ENCODE peak calls at places on chromosome X, in eight cellular contexts. J is tibial nerve, Y is colonic mucosa, D is adrenal gland, K is caudate nucleus, Q is fibroblast of lung, X is pancreas, L is heart right ventricle. P is an unnamed sample.

GRCh38 chrX:101208152-101208905 is 11.3 kb upstream of the DRP2 start:
- DNase-seq in J (no peak), Y (no peak), D (no peak), K (no peak), Q (no peak), X (no peak), L (no peak), P (no peak)

GRCh38 chrX:9707306-9708015 is 58.2 kb downstream of the GPR143 start:
- DNase-seq in J (no peak), Y (no peak), D (no peak), K (no peak), Q (no peak), X (no peak), L (no peak), P (no peak)

GRCh38 chrX:42759881-42760280 is 18.1 kb downstream of the PPP1R2C start:
- DNase-seq in J (no peak), Y (no peak), D (no peak), K (no peak), Q (no peak), X (no peak), L (no peak), P (no peak)

GRCh38 chrX:102154900-102155805 is 624 bp downstream of the BEX5 start:
- DNase-seq in J (no peak), Y (peak), D (no peak), K (no peak), Q (no peak), X (peak), L (no peak), P (no peak)

GRCh38 chrX:103464774-103465117 is 54.5 kb downstream of the RAB40A start:
- DNase-seq in J (peak), Y (peak), D (peak), K (peak), Q (peak), X (no peak), L (peak), P (peak)

GRCh38 chrX:65643046-65643785 is 24.2 kb upstream of the MSN start:
- DNase-seq in J (no peak), Y (no peak), D (no peak), K (no peak), Q (peak), X (no peak), L (no peak), P (no peak)

GRCh38 chrX:44234541-44234940 is 108.9 kb downstream of the EFHC2 start:
- DNase-seq in J (no peak), Y (no peak), D (no peak), K (no peak), Q (no peak), X (no peak), L (no peak), P (no peak)

GRCh38 chrX:87517571-87518141 is at the start of gene KLHL4:
- DNase-seq in J (no peak), Y (no peak), D (peak), K (peak), Q (peak), X (no peak), L (no peak), P (peak)

GRCh38 chrX:154540897-154541535 is 5.6 kb downstream of the G6PD start:
- DNase-seq in J (no peak), Y (no peak), D (no peak), K (no peak), Q (no peak), X (peak), L (no peak), P (no peak)

GRCh38 chrX:120309873-120310730 is 1.2 kb downstream of the TMEM255A start:
- DNase-seq in J (no peak), Y (peak), D (peak), K (no peak), Q (no peak), X (no peak), L (no peak), P (peak)

GRCh38 chrX:46653482-46653881 is 79.9 kb downstream of the CHST7 start:
- DNase-seq in J (no peak), Y (no peak), D (no peak), K (no peak), Q (peak), X (no peak), L (no peak), P (no peak)

GRCh38 chrX:134374294-134374693 is 85.7 kb upstream of the HPRT1 start:
- DNase-seq in J (no peak), Y (no peak), D (no peak), K (no peak), Q (no peak), X (no peak), L (no peak), P (no peak)

GRCh38 chrX:72105436-72105835 is 26.3 kb downstream of the RTL5 start:
- DNase-seq in J (no peak), Y (no peak), D (no peak), K (no peak), Q (no peak), X (no peak), L (no peak), P (no peak)

GRCh38 chrX:19630776-19631707 is 115.7 kb upstream of the MAP3K15 start:
- DNase-seq in J (no peak), Y (no peak), D (no peak), K (no peak), Q (no peak), X (no peak), L (no peak), P (no peak)

GRCh38 chrX:35670894-35671293 is 127.2 kb upstream of the MAGEB16 start:
- DNase-seq in J (no peak), Y (no peak), D (no peak), K (no peak), Q (no peak), X (no peak), L (no peak), P (no peak)

GRCh38 chrX:131801066-131801465 is 222.0 kb upstream of the STK26 start:
- DNase-seq in J (no peak), Y (no peak), D (no peak), K (no peak), Q (no peak), X (no peak), L (no peak), P (no peak)

GRCh38 chrX:107673933-107674479 is 45.7 kb downstream of the PRPS1 start:
- DNase-seq in J (peak), Y (peak), D (peak), K (no peak), Q (peak), X (no peak), L (peak), P (no peak)

GRCh38 chrX:44071070-44071645 is 98.0 kb upstream of the NDP start:
- DNase-seq in J (no peak), Y (no peak), D (no peak), K (no peak), Q (peak), X (no peak), L (no peak), P (no peak)

GRCh38 chrX:66751136-66751782 is 112.4 kb upstream of the EDA2R start:
- DNase-seq in J (no peak), Y (no peak), D (no peak), K (no peak), Q (no peak), X (no peak), L (no peak), P (no peak)

GRCh38 chrX:123648028-123648810 is 84.6 kb downstream of the THOC2 start:
- DNase-seq in J (no peak), Y (peak), D (no peak), K (no peak), Q (peak), X (no peak), L (no peak), P (no peak)

GRCh38 chrX:82732861-82733260 is 775.2 kb upstream of the POU3F4 start:
- DNase-seq in J (no peak), Y (no peak), D (no peak), K (no peak), Q (no peak), X (no peak), L (no peak), P (no peak)

GRCh38 chrX:155071694-155072215 is 447 bp downstream of the BRCC3 start:
- DNase-seq in J (peak), Y (peak), D (no peak), K (no peak), Q (no peak), X (peak), L (no peak), P (no peak)

GRCh38 chrX:22486326-22486725 is 213.6 kb downstream of the CBLL2 start:
- DNase-seq in J (no peak), Y (no peak), D (no peak), K (no peak), Q (no peak), X (no peak), L (no peak), P (no peak)

GRCh38 chrX:106752101-106752678 is 25.7 kb downstream of the RNF128 start:
- DNase-seq in J (no peak), Y (no peak), D (no peak), K (no peak), Q (peak), X (no peak), L (no peak), P (no peak)

GRCh38 chrX:43481601-43482000 is 174.5 kb upstream of the MAOA start:
- DNase-seq in J (no peak), Y (no peak), D (no peak), K (no peak), Q (no peak), X (no peak), L (no peak), P (no peak)

GRCh38 chrX:153646620-153647373 is at the start of gene DUSP9:
- DNase-seq in J (no peak), Y (peak), D (peak), K (no peak), Q (no peak), X (peak), L (no peak), P (no peak)

GRCh38 chrX:74419861-74420193 is 1.5 kb upstream of the SLC16A2 start:
- DNase-seq in J (no peak), Y (no peak), D (no peak), K (no peak), Q (no peak), X (no peak), L (no peak), P (peak)

GRCh38 chrX:112687189-112687691 is 7.5 kb upstream of the LHFPL1 start:
- DNase-seq in J (peak), Y (no peak), D (no peak), K (no peak), Q (peak), X (no peak), L (no peak), P (no peak)

GRCh38 chrX:1679238-1679637 is 64.4 kb downstream of the ASMT start:
- DNase-seq in J (no peak), Y (no peak), D (no peak), K (no peak), Q (no peak), X (no peak), L (no peak), P (no peak)

GRCh38 chrX:130228871-130229270 is 39.8 kb downstream of the ZNF280C start:
- DNase-seq in J (no peak), Y (no peak), D (no peak), K (no peak), Q (no peak), X (no peak), L (no peak), P (no peak)

GRCh38 chrX:24498181-24498580 is 33.1 kb downstream of the PDK3 start:
- DNase-seq in J (peak), Y (no peak), D (no peak), K (no peak), Q (peak), X (no peak), L (no peak), P (no peak)

GRCh38 chrX:56569378-56570061 is 6.1 kb downstream of the UBQLN2 start:
- DNase-seq in J (no peak), Y (no peak), D (no peak), K (no peak), Q (no peak), X (no peak), L (no peak), P (no peak)

GRCh38 chrX:146906166-146906565 is 91.6 kb upstream of the CXorf51A start:
- DNase-seq in J (no peak), Y (no peak), D (no peak), K (no peak), Q (no peak), X (peak), L (no peak), P (no peak)

GRCh38 chrX:47293106-47293505 is 60.3 kb downstream of the USP11 start:
- DNase-seq in J (no peak), Y (no peak), D (no peak), K (no peak), Q (no peak), X (no peak), L (no peak), P (no peak)

GRCh38 chrX:100076031-100076430 is 334.0 kb downstream of the PCDH19 start:
- DNase-seq in J (no peak), Y (no peak), D (no peak), K (no peak), Q (no peak), X (no peak), L (no peak), P (no peak)

GRCh38 chrX:55488559-55489314 is 911 bp downstream of the USP51 start:
- DNase-seq in J (peak), Y (peak), D (peak), K (peak), Q (peak), X (peak), L (peak), P (peak)

GRCh38 chrX:148593987-148594386 is 93.6 kb downstream of the AFF2 start:
- DNase-seq in J (no peak), Y (no peak), D (no peak), K (no peak), Q (no peak), X (no peak), L (no peak), P (no peak)

GRCh38 chrX:31272472-31272775 is 200.6 kb upstream of the FTHL17 start:
- DNase-seq in J (no peak), Y (no peak), D (no peak), K (no peak), Q (no peak), X (no peak), L (no peak), P (no peak)

GRCh38 chrX:70480660-70481018 is 36.0 kb downstream of the DLG3 start:
- DNase-seq in J (no peak), Y (no peak), D (no peak), K (no peak), Q (no peak), X (no peak), L (peak), P (no peak)
- H3K27ac ChIP-seq in J (no peak), Y (peak), D (no peak), K (no peak), Q (peak), X (peak), L (peak), P (no peak)

GRCh38 chrX:110741213-110741796 is 54.3 kb downstream of the CHRDL1 start:
- DNase-seq in J (no peak), Y (no peak), D (no peak), K (no peak), Q (peak), X (no peak), L (no peak), P (no peak)
- H3K27ac ChIP-seq in J (no peak), Y (no peak), D (no peak), K (no peak), Q (no peak), X (no peak), L (no peak), P (no peak)

GRCh38 chrX:7069556-7069955 is 78.0 kb upstream of the STS start:
- DNase-seq in J (no peak), Y (no peak), D (no peak), K (no peak), Q (no peak), X (no peak), L (no peak), P (no peak)
- H3K27ac ChIP-seq in J (no peak), Y (no peak), D (no peak), K (no peak), Q (no peak), X (no peak), L (no peak), P (no peak)

GRCh38 chrX:39144323-39144722 is 343.1 kb downstream of the MID1IP1 start:
- DNase-seq in J (no peak), Y (no peak), D (no peak), K (no peak), Q (no peak), X (no peak), L (no peak), P (no peak)
- H3K27ac ChIP-seq in J (no peak), Y (no peak), D (no peak), K (no peak), Q (no peak), X (no peak), L (no peak), P (no peak)

DNA sequence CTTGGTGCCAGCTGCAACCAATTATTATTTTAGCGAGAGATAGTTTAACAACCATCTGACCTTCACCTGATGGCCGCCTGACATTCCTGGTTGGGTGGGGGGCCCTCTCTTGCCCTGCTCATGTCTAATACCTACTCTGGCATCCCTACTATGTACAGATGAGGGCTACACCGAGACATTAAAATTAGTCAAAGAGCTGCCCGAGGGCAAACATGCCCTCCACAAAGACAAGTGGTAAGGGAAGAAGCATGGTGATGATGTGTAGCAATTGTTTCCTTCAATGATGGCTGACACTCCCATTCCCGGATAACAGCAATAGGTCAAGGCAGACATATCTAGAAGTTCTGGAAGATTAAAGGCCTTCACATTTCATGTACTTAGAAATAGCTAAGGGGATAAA is 49.6 kb downstream of the MAP7D3 start:
- DNase-seq in J (no peak), Y (no peak), D (no peak), K (no peak), Q (no peak), X (no peak), L (no peak), P (no peak)
- H3K27ac ChIP-seq in J (peak), Y (no peak), D (no peak), K (no peak), Q (no peak), X (no peak), L (peak), P (no peak)

DNA sequence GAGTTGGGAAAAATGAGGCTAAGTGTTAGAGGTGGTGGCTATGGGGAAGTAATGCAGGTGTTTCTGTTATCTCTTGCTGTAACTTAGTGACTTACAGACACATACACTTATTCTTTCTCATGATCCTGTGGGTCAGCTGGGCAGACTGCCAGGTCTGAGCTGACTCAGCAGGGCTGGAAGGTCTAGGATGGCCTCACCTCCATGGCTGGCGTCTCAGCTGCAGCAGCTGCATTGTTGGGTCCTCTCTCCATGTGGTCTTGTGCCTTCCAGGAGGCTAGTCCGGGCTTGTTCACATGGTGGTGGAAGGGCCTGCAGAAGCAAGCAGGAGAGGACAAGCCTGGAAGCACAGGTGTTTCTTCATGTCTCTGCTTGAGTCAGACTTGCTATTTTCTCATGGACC is 172.7 kb downstream of the NHS start:
- DNase-seq in J (no peak), Y (peak), D (peak), K (no peak), Q (peak), X (peak), L (peak), P (no peak)
- H3K27ac ChIP-seq in J (no peak), Y (no peak), D (no peak), K (no peak), Q (no peak), X (no peak), L (no peak), P (no peak)

GRCh38 chrX:41381685-41382084 is 47.7 kb downstream of the DDX3X start:
- DNase-seq in J (peak), Y (peak), D (peak), K (no peak), Q (peak), X (no peak), L (no peak), P (no peak)
- H3K27ac ChIP-seq in J (no peak), Y (peak), D (peak), K (no peak), Q (peak), X (no peak), L (no peak), P (no peak)

GRCh38 chrX:39928704-39929439 is 168.9 kb downstream of the BCOR start:
- DNase-seq in J (no peak), Y (no peak), D (no peak), K (no peak), Q (no peak), X (no peak), L (no peak), P (no peak)
- H3K27ac ChIP-seq in J (no peak), Y (no peak), D (no peak), K (no peak), Q (no peak), X (no peak), L (no peak), P (no peak)

DNA sequence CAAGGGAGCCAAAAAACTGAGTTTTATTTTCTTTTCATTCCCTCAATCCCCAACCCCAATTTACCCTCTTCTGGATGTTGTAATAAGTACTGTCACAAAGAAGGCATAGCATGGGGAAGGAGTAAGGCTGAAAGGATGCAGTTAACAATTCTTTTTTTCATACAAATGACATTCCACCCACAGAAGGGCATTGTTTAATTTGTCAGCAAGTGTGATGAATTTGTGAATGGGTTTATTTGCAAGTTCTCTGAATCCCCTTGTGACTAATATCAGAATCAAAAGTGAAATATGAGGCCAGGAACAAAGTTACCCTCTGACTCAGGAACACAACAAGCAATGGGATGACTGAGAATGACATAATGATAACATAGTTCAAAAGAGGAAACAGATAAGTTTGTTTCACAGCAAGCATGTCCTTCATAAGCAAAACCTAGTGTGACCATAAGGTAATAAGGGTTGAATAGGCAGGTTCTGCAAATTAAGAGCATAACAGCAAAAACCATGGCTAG is 2.1 kb downstream of the GEMIN8 start:
- DNase-seq in J (no peak), Y (no peak), D (no peak), K (no peak), Q (peak), X (no peak), L (no peak), P (no peak)
- H3K27ac ChIP-seq in J (peak), Y (no peak), D (peak), K (peak), Q (no peak), X (no peak), L (no peak), P (peak)

GRCh38 chrX:110403839-110404238 is 45.2 kb downstream of the RTL9 start:
- DNase-seq in J (no peak), Y (no peak), D (no peak), K (no peak), Q (peak), X (no peak), L (no peak), P (no peak)

GRCh38 chrX:110403436-110403835 is 44.8 kb downstream of the RTL9 start:
- DNase-seq in J (no peak), Y (no peak), D (no peak), K (no peak), Q (no peak), X (no peak), L (no peak), P (no peak)

GRCh38 chrX:110402091-110402854 is 43.6 kb downstream of the RTL9 start:
- DNase-seq in J (peak), Y (no peak), D (no peak), K (no peak), Q (peak), X (no peak), L (peak), P (no peak)

GRCh38 chrX:110404376-110404775 is 45.7 kb downstream of the RTL9 start:
- DNase-seq in J (no peak), Y (no peak), D (no peak), K (no peak), Q (no peak), X (no peak), L (no peak), P (no peak)

GRCh38 chrX:110402855-110403230 is 44.2 kb downstream of the RTL9 start:
- DNase-seq in J (no peak), Y (no peak), D (no peak), K (no peak), Q (no peak), X (no peak), L (no peak), P (no peak)
- H3K27ac ChIP-seq in J (no peak), Y (no peak), D (no peak), K (no peak), Q (peak), X (no peak), L (no peak), P (no peak)

P was measured in substantia nigra.